ENCODE peak calls at places on chromosomes 11 and 22, in four cellular contexts. U, K, S and N are unnamed samples.

GRCh38 chr11:61688368-61689163 is 8.4 kb downstream of the DAGLA start:
- DNase-seq in K (no peak), S (no peak), U (no peak), N (no peak)

GRCh38 chr22:23315341-23315917 is 135.1 kb downstream of the BCR start:
- DNase-seq in K (peak), U (peak), S (peak), N (peak)

GRCh38 chr11:2698386-2699184 is 1.2 kb downstream of the KCNQ1OT1 start:
- DNase-seq in U (no peak), K (no peak), S (no peak), N (no peak)

GRCh38 chr11:118338637-118339061 is 3.9 kb downstream of the CD3D start:
- DNase-seq in K (no peak), S (peak), U (peak), N (no peak)

GRCh38 chr11:34916810-34917780 is 677 bp downstream of the PDHX start:
- DNase-seq in S (peak), K (no peak), U (no peak), N (peak)

GRCh38 chr22:47294571-47294970 is 532.1 kb downstream of the TBC1D22A start:
- DNase-seq in S (no peak), U (no peak), K (no peak), N (no peak)

GRCh38 chr11:105109855-105110750 is 29.5 kb downstream of the CARD18 start:
- DNase-seq in U (no peak), S (no peak), K (no peak), N (no peak)

GRCh38 chr22:27507935-27508504 is 293.5 kb downstream of the MN1 start:
- DNase-seq in S (no peak), K (no peak), U (no peak), N (no peak)

GRCh38 chr11:120539681-120540369 is 28.3 kb downstream of the GRIK4 start:
- DNase-seq in S (no peak), K (peak), U (no peak), N (peak)

GRCh38 chr11:68942751-68943271 is 38.0 kb downstream of the MRGPRD start:
- DNase-seq in S (no peak), K (no peak), U (no peak), N (no peak)

DNA sequence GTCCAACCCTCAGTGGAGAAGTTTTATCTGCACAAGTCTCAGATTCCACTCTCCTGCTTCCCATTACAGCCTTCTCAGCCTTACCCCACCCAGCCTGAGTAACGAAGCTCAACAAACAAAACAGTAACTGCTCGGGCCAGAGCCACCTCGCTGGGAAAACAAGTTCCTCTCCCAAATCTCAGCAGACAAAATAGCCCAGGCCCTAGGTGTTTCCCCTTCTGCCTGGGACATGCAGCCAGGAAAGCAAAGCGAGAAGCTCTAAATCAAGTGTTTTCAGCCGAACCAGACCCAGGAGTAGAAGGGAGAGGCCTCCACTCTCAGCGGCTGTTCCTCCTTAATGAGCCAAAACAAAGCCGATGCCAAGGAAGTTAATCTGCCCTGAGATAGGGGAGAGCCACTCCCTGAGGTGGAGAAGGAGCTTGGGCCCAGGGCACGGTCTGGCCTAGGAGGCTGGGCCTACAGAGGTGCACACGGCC is 44.0 kb downstream of the LIF start:
- DNase-seq in K (no peak), U (no peak), S (no peak), N (no peak)
- H3K9ac ChIP-seq in K (no peak), U (no peak), S (no peak), N (no peak)

GRCh38 chr11:83140691-83141455 is 16.1 kb upstream of the PCF11 start:
- DNase-seq in U (no peak), K (no peak), S (no peak), N (no peak)

GRCh38 chr11:83139310-83139709 is 17.6 kb upstream of the PCF11 start:
- DNase-seq in U (no peak), S (no peak), K (no peak), N (no peak)
- H2AFZ ChIP-seq in U (peak), S (peak), K (no peak), N (no peak)

GRCh38 chr11:17770048-17770652 is 35.6 kb downstream of the KCNC1 start:
- DNase-seq in K (peak), U (peak), S (peak), N (no peak)
- TF ChIP-seq ELF1 in K (no peak), U (peak), S (no peak), N (no peak)

DNA sequence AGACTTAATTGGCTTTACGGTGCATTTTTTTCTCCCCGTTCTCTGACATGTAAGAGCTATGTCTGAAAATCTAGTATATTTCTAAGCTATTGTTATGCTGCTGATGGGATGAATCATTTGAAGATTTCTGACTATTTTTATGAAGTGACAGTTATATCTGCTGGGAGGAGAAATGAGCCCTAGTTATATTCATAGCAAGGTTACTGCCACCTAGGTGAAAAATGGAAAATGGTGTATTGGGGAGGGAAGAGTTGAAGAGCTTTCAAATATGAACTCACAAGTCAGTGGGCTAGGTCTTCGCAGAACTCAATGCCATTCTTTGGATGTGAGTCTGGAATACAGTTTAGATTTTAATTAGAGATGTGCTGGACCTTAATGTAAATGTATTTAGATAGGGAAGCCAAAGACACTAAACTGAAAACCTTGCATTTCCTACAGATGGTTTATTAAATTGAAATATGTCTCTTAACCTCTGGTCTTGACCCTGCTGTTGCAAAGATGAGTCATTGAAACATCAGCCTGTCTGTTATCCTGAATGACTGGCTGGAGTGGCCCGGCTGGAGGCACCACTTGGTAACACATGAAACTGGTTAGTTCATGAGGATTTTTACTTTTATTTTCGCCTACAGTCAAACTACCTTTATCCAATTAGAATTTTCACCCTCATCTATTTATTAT is 293.7 kb downstream of the DDX10 start:
- DNase-seq in S (peak), U (no peak), K (peak), N (no peak)
- H3K9ac ChIP-seq in S (no peak), U (no peak), K (peak), N (no peak)

GRCh38 chr11:122850076-122850631 is 11.9 kb downstream of the CRTAM start:
- DNase-seq in K (no peak), U (no peak), S (no peak), N (no peak)
- H2AFZ ChIP-seq in K (peak), U (no peak), S (no peak), N (peak)

DNA sequence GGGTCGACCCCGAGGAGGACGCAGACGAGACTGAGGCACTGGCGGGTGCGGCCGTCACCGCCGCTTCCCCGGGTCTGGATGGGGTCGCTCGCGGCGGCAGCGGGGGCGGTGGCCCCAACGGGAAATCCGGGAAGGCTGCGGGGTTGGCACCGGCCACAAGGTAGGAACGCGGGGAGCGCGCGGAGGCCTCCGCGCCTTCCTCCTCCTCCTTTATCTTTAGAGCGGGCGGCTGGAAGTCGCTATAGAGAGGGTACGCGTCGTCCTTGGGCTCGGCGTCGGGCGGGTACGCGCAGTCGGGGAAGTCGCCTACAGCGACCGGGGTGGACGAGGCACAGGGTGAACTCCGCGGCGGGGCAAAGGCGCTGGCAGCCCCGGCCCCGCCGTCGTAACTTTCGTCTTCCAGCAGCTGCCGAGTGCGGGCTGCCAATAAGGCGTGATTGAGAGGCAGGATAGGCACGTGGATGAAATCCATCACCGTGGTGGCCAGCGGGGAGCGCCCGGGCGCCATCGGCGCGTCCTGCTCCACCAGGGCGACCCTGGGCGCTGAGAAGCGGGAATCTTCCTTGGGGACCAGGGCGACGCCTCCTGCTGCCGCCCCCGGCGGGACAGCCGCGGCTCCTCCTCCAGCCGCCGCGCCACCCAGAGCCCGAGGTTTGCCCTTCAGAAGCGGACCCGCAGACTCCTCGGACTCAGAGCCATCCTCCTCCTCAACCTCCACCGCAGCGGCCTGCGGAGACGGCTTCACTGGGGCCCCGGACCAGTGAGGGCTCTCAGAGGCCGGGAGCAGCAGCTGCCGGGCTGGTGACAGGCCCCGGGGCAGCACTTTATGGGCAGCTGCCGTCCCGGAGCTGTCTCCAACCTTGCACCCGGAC is 1.7 kb downstream of the PGR start:
- DNase-seq in K (peak), U (no peak), S (peak), N (no peak)
- TF ChIP-seq ELF1 in K (no peak), U (no peak), S (no peak), N (no peak)

GRCh38 chr11:113242060-113242459 is 72.3 kb upstream of the TTC12 start:
- DNase-seq in K (no peak), U (no peak), S (no peak), N (no peak)

GRCh38 chr11:113240790-113241189 is 73.6 kb upstream of the TTC12 start:
- DNase-seq in U (no peak), K (no peak), S (no peak), N (no peak)

GRCh38 chr11:113245216-113245615 is 69.2 kb upstream of the TTC12 start:
- DNase-seq in U (peak), K (no peak), S (no peak), N (no peak)

GRCh38 chr11:113241190-113242051 is 73.0 kb upstream of the TTC12 start:
- DNase-seq in S (no peak), K (peak), U (no peak), N (no peak)

GRCh38 chr11:113242767-113243397 is 71.5 kb upstream of the TTC12 start:
- DNase-seq in S (no peak), K (no peak), U (no peak), N (no peak)
- H3K9ac ChIP-seq in S (no peak), K (no peak), U (no peak), N (no peak)

GRCh38 chr11:29449280-29450074 is 567.4 kb downstream of the KCNA4 start:
- DNase-seq in U (no peak), S (no peak), K (no peak), N (no peak)
- H2AFZ ChIP-seq in U (no peak), S (no peak), K (no peak), N (no peak)